ENCODE peak calls at places on chromosomes 13 and 19, in seven cellular contexts. G, R, U, L, D, P and W are unnamed samples.
A peak's percentile ranks its signal among the peaks of the same experiment; 100 is the strongest.

GRCh38 chr19:46198756-46199155 is 30.8 kb upstream of the IGFL1 start:
- DNase-seq in G (no peak), R (no peak), U (no peak), L (no peak), D (no peak), P (no peak), W (no peak)

GRCh38 chr13:31742102-31742695 is 2.9 kb downstream of the RXFP2 start:
- DNase-seq in G (peak; percentile 85), R (peak; percentile 79), U (peak; percentile 83), L (peak; percentile 68), D (peak; percentile 69), P (peak; percentile 67), W (no peak)

GRCh38 chr19:21610787-21611186 is 105.4 kb downstream of the ZNF429 start:
- DNase-seq in G (no peak), R (no peak), U (no peak), L (no peak), D (no peak), P (no peak), W (no peak)

GRCh38 chr13:109155301-109155761 is 525.9 kb downstream of the MYO16 start:
- DNase-seq in G (peak; percentile 54), R (peak; percentile 93), U (no peak), L (no peak), D (peak; percentile 50), P (peak; percentile 64), W (peak; percentile 90)

GRCh38 chr19:5285311-5285710 is 55.3 kb downstream of the PTPRS start:
- DNase-seq in G (no peak), R (no peak), U (no peak), L (no peak), D (no peak), P (no peak), W (no peak)

GRCh38 chr19:2426661-2427322 is 594 bp downstream of the TIMM13 start:
- DNase-seq in G (peak; percentile 60), R (peak; percentile 39), U (peak; percentile 65), L (peak; percentile 82), D (peak; percentile 14), P (peak; percentile 45), W (no peak)

GRCh38 chr13:108742681-108743080 is 113.3 kb downstream of the MYO16 start:
- DNase-seq in G (no peak), R (no peak), U (no peak), L (no peak), D (no peak), P (no peak), W (no peak)

GRCh38 chr19:16014923-16015804 is 61.1 kb upstream of the TPM4 start:
- DNase-seq in G (no peak), R (no peak), U (no peak), L (no peak), D (no peak), P (no peak), W (no peak)

GRCh38 chr19:54893406-54893805 is 12.5 kb upstream of the NCR1 start:
- DNase-seq in G (no peak), R (no peak), U (no peak), L (no peak), D (no peak), P (no peak), W (no peak)

GRCh38 chr13:21458457-21458815 is 667 bp downstream of the ZDHHC20 start:
- DNase-seq in G (peak; percentile 52), R (no peak), U (peak; percentile 69), L (peak; percentile 57), D (no peak), P (peak; percentile 57), W (no peak)

GRCh38 chr19:18128044-18128443 is 24.9 kb upstream of the PIK3R2 start:
- DNase-seq in G (peak; percentile 57), R (no peak), U (no peak), L (no peak), D (peak; percentile 33), P (peak; percentile 35), W (no peak)

GRCh38 chr19:19155495-19156219 is 14.4 kb downstream of the MEF2B start:
- DNase-seq in G (no peak), R (no peak), U (no peak), L (no peak), D (no peak), P (no peak), W (no peak)

GRCh38 chr19:6516018-6516658 is 14.0 kb upstream of the TUBB4A start:
- DNase-seq in G (peak; percentile 97), R (peak; percentile 79), U (peak; percentile 98), L (peak; percentile 98), D (peak; percentile 72), P (peak; percentile 97), W (peak; percentile 77)

GRCh38 chr19:6522712-6523111 is 8.1 kb upstream of the TNFSF9 start:
- DNase-seq in G (no peak), R (no peak), U (no peak), L (no peak), D (no peak), P (no peak), W (no peak)

GRCh38 chr19:6516659-6517291 is 14.1 kb upstream of the TNFSF9 start:
- DNase-seq in G (peak; percentile 94), R (peak; percentile 73), U (peak; percentile 96), L (peak; percentile 94), D (peak; percentile 62), P (peak; percentile 93), W (no peak)

GRCh38 chr19:6521718-6522646 is 8.8 kb upstream of the TNFSF9 start:
- DNase-seq in G (peak; percentile 51), R (no peak), U (no peak), L (peak; percentile 67), D (no peak), P (no peak), W (no peak)

GRCh38 chr19:6519289-6519688 is 11.5 kb upstream of the TNFSF9 start:
- DNase-seq in G (peak; percentile 92), R (peak; percentile 74), U (no peak), L (no peak), D (peak; percentile 61), P (peak; percentile 96), W (no peak)
- H3K4me2 ChIP-seq in G (peak overlapping the region; percentile 41), R (no peak overlapping the region), U (no peak overlapping the region), L (no peak overlapping the region), D (no peak overlapping the region), P (peak overlapping the region; percentile 37), W (no peak overlapping the region)

DNA sequence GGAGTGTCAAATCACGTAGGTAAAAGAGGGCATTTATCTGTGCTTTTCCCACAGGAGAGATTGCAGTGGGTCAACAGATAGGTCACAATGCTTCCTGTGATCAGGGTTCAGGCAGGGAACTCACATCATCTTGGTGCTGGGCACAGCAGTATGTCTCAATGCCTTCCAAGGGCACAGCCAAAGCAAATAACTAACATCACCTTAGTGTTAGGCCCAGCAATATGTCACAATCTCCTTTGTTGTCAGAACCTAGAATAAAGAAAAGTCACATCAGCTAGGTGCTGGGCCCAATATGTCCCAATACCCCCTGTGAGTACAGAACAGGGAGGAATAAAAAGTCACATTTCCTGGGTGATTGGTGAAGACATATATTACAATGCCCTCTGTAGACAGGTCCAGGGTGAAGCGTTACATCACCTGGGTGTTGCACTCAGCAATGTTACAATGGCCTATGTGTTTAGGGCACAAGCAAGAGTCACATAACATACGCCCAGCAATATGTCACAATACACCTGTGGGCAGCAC is 11.4 kb upstream of the ZNF724 start:
- DNase-seq in G (no peak), R (no peak), U (no peak), L (no peak), D (no peak), P (no peak), W (no peak)
- H3K36me3 ChIP-seq in G (no peaks in the 10 kb centered on the region), R (no peaks in the 10 kb centered on the region), U (no peaks in the 10 kb centered on the region), L (no peaks in the 10 kb centered on the region), D (peaks cover 18% of the 10 kb centered on the region), P (peaks cover 45% of the 10 kb centered on the region), W (peaks cover 5% of the 10 kb centered on the region)

GRCh38 chr13:77323858-77324257 is 3.0 kb downstream of the MYCBP2 start:
- DNase-seq in G (no peak), R (no peak), U (no peak), L (no peak), D (no peak), P (no peak), W (no peak)
- H3K4me2 ChIP-seq in G (peak overlapping the region; percentile 82), R (peak overlapping the region; percentile 73), U (no peak overlapping the region), L (no peak overlapping the region), D (no peak overlapping the region), P (peak overlapping the region; percentile 94), W (no peak overlapping the region)

GRCh38 chr13:25581351-25581750 is 209.6 kb downstream of the ATP8A2 start:
- DNase-seq in G (no peak), R (no peak), U (no peak), L (no peak), D (no peak), P (no peak), W (no peak)
- H3K36me3 ChIP-seq in G (no peaks in the 10 kb centered on the region), R (no peaks in the 10 kb centered on the region), U (no peaks in the 10 kb centered on the region), L (no peaks in the 10 kb centered on the region), D (no peaks in the 10 kb centered on the region), P (no peaks in the 10 kb centered on the region), W (no peaks in the 10 kb centered on the region)

GRCh38 chr19:38710928-38711725 is 33.1 kb downstream of the CAPN12 start:
- DNase-seq in G (peak; percentile 38), R (no peak), U (no peak), L (no peak), D (no peak), P (no peak), W (no peak)
- H3K4me2 ChIP-seq in G (no peak overlapping the region), R (no peak overlapping the region), U (no peak overlapping the region), L (no peak overlapping the region), D (no peak overlapping the region), P (no peak overlapping the region), W (no peak overlapping the region)

GRCh38 chr19:37095859-37096258 is 17.6 kb downstream of the ZNF420 start:
- DNase-seq in G (peak; percentile 12), R (no peak), U (no peak), L (no peak), D (no peak), P (no peak), W (no peak)
- H3K36me3 ChIP-seq in G (peaks cover 72% of the 10 kb centered on the region), R (no peaks in the 10 kb centered on the region), U (peaks cover 17% of the 10 kb centered on the region), L (peaks cover 17% of the 10 kb centered on the region), D (peaks cover 12% of the 10 kb centered on the region), P (peaks cover 65% of the 10 kb centered on the region), W (no peaks in the 10 kb centered on the region)

GRCh38 chr19:48556825-48557224 is 4.9 kb downstream of the SULT2B1 start:
- DNase-seq in G (no peak), R (no peak), U (no peak), L (no peak), D (no peak), P (no peak), W (no peak)
- H3K4me2 ChIP-seq in G (no peak overlapping the region), R (no peak overlapping the region), U (no peak overlapping the region), L (no peak overlapping the region), D (no peak overlapping the region), P (no peak overlapping the region), W (no peak overlapping the region)

GRCh38 chr13:75739244-75739868 is 103.2 kb downstream of the LMO7 start:
- DNase-seq in G (peak; percentile 57), R (no peak), U (no peak), L (no peak), D (peak; percentile 35), P (no peak), W (no peak)
- H3K36me3 ChIP-seq in G (peaks cover 15% of the 10 kb centered on the region), R (no peaks in the 10 kb centered on the region), U (no peaks in the 10 kb centered on the region), L (no peaks in the 10 kb centered on the region), D (no peaks in the 10 kb centered on the region), P (no peaks in the 10 kb centered on the region), W (no peaks in the 10 kb centered on the region)

DNA sequence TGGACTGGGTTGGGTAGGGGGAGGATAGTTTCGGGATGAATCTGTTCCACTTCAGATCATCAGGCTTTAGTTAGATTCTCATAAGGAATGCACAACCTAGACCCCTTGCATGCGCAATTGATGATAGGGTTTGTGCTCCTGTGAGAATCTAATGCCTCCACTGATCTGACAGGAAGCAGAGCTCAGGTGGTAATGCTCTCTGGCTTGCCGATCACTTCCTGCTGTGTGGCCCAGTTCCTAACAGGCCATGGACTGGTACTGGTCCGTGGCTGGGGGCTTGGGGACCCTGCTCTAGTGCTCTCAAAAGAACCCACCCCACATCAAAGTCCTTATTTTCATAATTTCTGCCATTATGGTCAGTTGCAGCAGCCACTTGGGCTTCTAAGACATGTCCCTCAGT is 30.1 kb downstream of the DNAJC3 start:
- DNase-seq in G (no peak), R (no peak), U (no peak), L (no peak), D (no peak), P (no peak), W (no peak)
- H3K4me2 ChIP-seq in G (no peak overlapping the region), R (no peak overlapping the region), U (no peak overlapping the region), L (no peak overlapping the region), D (no peak overlapping the region), P (no peak overlapping the region), W (no peak overlapping the region)